ENCODE peak calls at places on chromosomes 13 and 19, in seven cellular contexts. N is cardiac fibroblast, Z is neural progenitor cell, W is HFF-Myc, A is fibroblast of mammary gland, D is colonic mucosa, O is fibroblast of pulmonary artery. F is an unnamed sample.

GRCh38 chr19:33193864-33194362 is at the start of gene LRP3:
- DNase-seq in N (peak), Z (peak), W (no peak), A (no peak), D (peak), O (peak), F (no peak)

GRCh38 chr19:38182536-38183210 is 41.3 kb downstream of the DPF1 start:
- DNase-seq in N (no peak), Z (no peak), W (no peak), A (no peak), D (no peak), O (no peak), F (no peak)

GRCh38 chr13:28043224-28043623 is 54.7 kb upstream of the URAD start:
- DNase-seq in N (no peak), Z (no peak), W (no peak), A (no peak), D (no peak), O (no peak), F (no peak)

GRCh38 chr13:79776538-79776937 is 295.6 kb downstream of the NDFIP2 start:
- DNase-seq in N (no peak), Z (no peak), W (no peak), A (peak), D (no peak), O (no peak), F (no peak)

GRCh38 chr13:22265563-22265962 is 594.7 kb downstream of the FGF9 start:
- DNase-seq in N (no peak), Z (no peak), W (no peak), A (no peak), D (no peak), O (no peak), F (no peak)

GRCh38 chr13:111474136-111475002 is 153.9 kb downstream of the TEX29 start:
- DNase-seq in N (peak), Z (peak), W (peak), A (peak), D (no peak), O (peak), F (peak)

GRCh38 chr13:37288057-37288720 is 182.7 kb upstream of the CSNK1A1L start:
- DNase-seq in N (peak), Z (no peak), W (no peak), A (no peak), D (no peak), O (peak), F (no peak)

GRCh38 chr13:52399708-52400107 is 6.3 kb downstream of the THSD1 start:
- DNase-seq in N (peak), Z (no peak), W (no peak), A (peak), D (no peak), O (peak), F (no peak)

GRCh38 chr13:100589178-100589725 is 663 bp upstream of the GGACT start:
- DNase-seq in N (no peak), Z (no peak), W (no peak), A (no peak), D (no peak), O (no peak), F (no peak)

GRCh38 chr19:39435499-39436349 is at the start of gene RPS16:
- DNase-seq in N (peak), Z (peak), W (peak), A (peak), D (peak), O (peak), F (no peak)

GRCh38 chr19:5309438-5310204 is 31.0 kb downstream of the PTPRS start:
- DNase-seq in N (no peak), Z (no peak), W (no peak), A (peak), D (no peak), O (peak), F (no peak)

GRCh38 chr19:19447536-19448237 is 42.2 kb downstream of the GATAD2A start:
- DNase-seq in N (no peak), Z (no peak), W (no peak), A (peak), D (no peak), O (no peak), F (no peak)

GRCh38 chr13:62119739-62120700 is 704.4 kb upstream of the PCDH20 start:
- DNase-seq in N (peak), Z (peak), W (no peak), A (peak), D (no peak), O (peak), F (no peak)

GRCh38 chr19:2722541-2723344 is 1.6 kb upstream of the DIRAS1 start:
- DNase-seq in N (peak), Z (no peak), W (no peak), A (peak), D (peak), O (peak), F (no peak)

GRCh38 chr13:102877285-102877684 is 31.5 kb downstream of the ERCC5 start:
- DNase-seq in N (peak), Z (no peak), W (no peak), A (peak), D (no peak), O (peak), F (no peak)

GRCh38 chr19:14248578-14249011 is 42.6 kb upstream of the ADGRL1 start:
- DNase-seq in N (peak), Z (peak), W (no peak), A (peak), D (peak), O (peak), F (no peak)

GRCh38 chr19:11787536-11787935 is 10.8 kb upstream of the ZNF491 start:
- DNase-seq in N (no peak), Z (no peak), W (no peak), A (no peak), D (no peak), O (no peak), F (no peak)

GRCh38 chr13:78596701-78597550 is 6.4 kb downstream of the POU4F1 start:
- DNase-seq in N (no peak), Z (peak), W (no peak), A (no peak), D (no peak), O (no peak), F (no peak)

GRCh38 chr13:90526711-90527110 is 820.8 kb upstream of the MIR17HG start:
- DNase-seq in N (no peak), Z (no peak), W (no peak), A (no peak), D (no peak), O (no peak), F (no peak)

GRCh38 chr19:33143897-33144405 is 12.0 kb downstream of the WDR88 start:
- DNase-seq in N (peak), Z (peak), W (no peak), A (peak), D (peak), O (peak), F (no peak)

GRCh38 chr19:10686661-10687517 is 14.3 kb upstream of the QTRT1 start:
- DNase-seq in N (peak), Z (no peak), W (no peak), A (peak), D (no peak), O (peak), F (no peak)

GRCh38 chr13:67069117-67069767 is 160.9 kb downstream of the PCDH9 start:
- DNase-seq in N (peak), Z (peak), W (no peak), A (no peak), D (no peak), O (no peak), F (no peak)

GRCh38 chr19:11047856-11048255 is 41.4 kb upstream of the LDLR start:
- DNase-seq in N (no peak), Z (no peak), W (no peak), A (no peak), D (no peak), O (no peak), F (no peak)

GRCh38 chr19:6416658-6417405 is 7.8 kb downstream of the KHSRP start:
- DNase-seq in N (no peak), Z (no peak), W (no peak), A (no peak), D (no peak), O (no peak), F (no peak)

GRCh38 chr19:9075064-9075964 is 11.5 kb upstream of the OR1M1 start:
- DNase-seq in N (peak), Z (peak), W (peak), A (peak), D (peak), O (peak), F (peak)

GRCh38 chr13:31011193-31011860 is 78.9 kb downstream of the TEX26 start:
- DNase-seq in N (no peak), Z (peak), W (no peak), A (no peak), D (no peak), O (no peak), F (no peak)
- H3K4me3 ChIP-seq in N (no peak), Z (no peak), W (no peak), A (no peak), D (no peak), O (no peak), F (no peak)

GRCh38 chr19:34236035-34236793 is 18.1 kb upstream of the GARRE1 start:
- DNase-seq in N (peak), Z (no peak), W (peak), A (peak), D (peak), O (peak), F (no peak)
- TF ChIP-seq CTCF in N (no peak), Z (no peak), W (no peak), A (no peak), D (no peak), O (no peak), F (no peak)

GRCh38 chr13:75806101-75806500 is 170.0 kb downstream of the LMO7 start:
- DNase-seq in N (no peak), Z (no peak), W (no peak), A (no peak), D (no peak), O (no peak), F (no peak)

GRCh38 chr13:75803175-75803611 is 167.1 kb downstream of the LMO7 start:
- DNase-seq in N (no peak), Z (no peak), W (no peak), A (no peak), D (peak), O (no peak), F (no peak)

GRCh38 chr13:75801388-75801787 is 165.3 kb downstream of the LMO7 start:
- DNase-seq in N (no peak), Z (no peak), W (no peak), A (no peak), D (no peak), O (no peak), F (no peak)

GRCh38 chr13:75802161-75802560 is 166.0 kb downstream of the LMO7 start:
- DNase-seq in N (no peak), Z (no peak), W (no peak), A (no peak), D (no peak), O (no peak), F (no peak)

DNA sequence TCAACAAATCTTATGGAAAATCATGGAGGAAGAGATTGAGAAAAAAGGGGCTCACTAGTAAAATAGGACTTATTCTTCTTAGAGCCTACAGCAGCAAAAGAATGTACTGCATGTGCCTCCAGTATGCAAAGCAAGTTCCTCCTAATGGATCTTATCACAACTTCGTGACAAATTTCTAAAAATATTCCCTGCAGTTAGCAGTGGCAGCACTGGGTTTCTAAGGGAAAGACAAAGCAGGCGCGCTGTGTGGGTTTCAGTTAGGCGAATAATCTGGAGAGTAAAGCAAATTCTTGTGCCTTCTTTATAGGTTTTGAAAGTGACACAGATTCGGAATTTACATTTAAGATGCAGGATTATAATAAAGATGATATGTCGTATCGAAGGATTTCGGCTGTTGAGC is 167.9 kb downstream of the LMO7 start:
- DNase-seq in N (peak), Z (no peak), W (no peak), A (no peak), D (no peak), O (no peak), F (no peak)
- H3K4me3 ChIP-seq in N (no peak), Z (no peak), W (no peak), A (no peak), D (no peak), O (no peak), F (no peak)

GRCh38 chr13:81872581-81872980 is 1531.7 kb upstream of the SPRY2 start:
- DNase-seq in N (no peak), Z (peak), W (no peak), A (no peak), D (no peak), O (no peak), F (no peak)
- TF ChIP-seq CTCF in N (no peak), Z (peak), W (no peak), A (no peak), D (no peak), O (no peak), F (no peak)

GRCh38 chr13:97200081-97200942 is 21.8 kb upstream of the MBNL2 start:
- DNase-seq in N (no peak), Z (no peak), W (no peak), A (no peak), D (no peak), O (no peak), F (no peak)
- H3K4me3 ChIP-seq in N (no peak), Z (no peak), W (no peak), A (no peak), D (no peak), O (no peak), F (no peak)

GRCh38 chr13:108851660-108852059 is 222.2 kb downstream of the MYO16 start:
- DNase-seq in N (no peak), Z (no peak), W (no peak), A (no peak), D (no peak), O (no peak), F (no peak)
- TF ChIP-seq CTCF in N (no peak), Z (no peak), W (no peak), A (no peak), D (no peak), O (no peak), F (no peak)

GRCh38 chr19:15977193-15977592 is 28.4 kb downstream of the OR10H4 start:
- DNase-seq in N (no peak), Z (no peak), W (no peak), A (no peak), D (no peak), O (no peak), F (no peak)

GRCh38 chr19:15971217-15971616 is 22.4 kb downstream of the OR10H4 start:
- DNase-seq in N (no peak), Z (no peak), W (no peak), A (no peak), D (no peak), O (no peak), F (no peak)
- H3K4me3 ChIP-seq in N (no peak), Z (no peak), W (no peak), A (no peak), D (no peak), O (no peak), F (no peak)

GRCh38 chr13:32264407-32264806 is 50.8 kb downstream of the ZAR1L start:
- DNase-seq in N (peak), Z (no peak), W (no peak), A (peak), D (no peak), O (peak), F (no peak)

GRCh38 chr13:32272021-32272695 is 43.0 kb downstream of the ZAR1L start:
- DNase-seq in N (peak), Z (no peak), W (no peak), A (peak), D (no peak), O (peak), F (no peak)

GRCh38 chr13:32265726-32266125 is 49.4 kb downstream of the ZAR1L start:
- DNase-seq in N (peak), Z (no peak), W (no peak), A (no peak), D (no peak), O (peak), F (no peak)

GRCh38 chr13:32266130-32266529 is 49.0 kb downstream of the ZAR1L start:
- DNase-seq in N (no peak), Z (no peak), W (no peak), A (no peak), D (no peak), O (no peak), F (no peak)

DNA sequence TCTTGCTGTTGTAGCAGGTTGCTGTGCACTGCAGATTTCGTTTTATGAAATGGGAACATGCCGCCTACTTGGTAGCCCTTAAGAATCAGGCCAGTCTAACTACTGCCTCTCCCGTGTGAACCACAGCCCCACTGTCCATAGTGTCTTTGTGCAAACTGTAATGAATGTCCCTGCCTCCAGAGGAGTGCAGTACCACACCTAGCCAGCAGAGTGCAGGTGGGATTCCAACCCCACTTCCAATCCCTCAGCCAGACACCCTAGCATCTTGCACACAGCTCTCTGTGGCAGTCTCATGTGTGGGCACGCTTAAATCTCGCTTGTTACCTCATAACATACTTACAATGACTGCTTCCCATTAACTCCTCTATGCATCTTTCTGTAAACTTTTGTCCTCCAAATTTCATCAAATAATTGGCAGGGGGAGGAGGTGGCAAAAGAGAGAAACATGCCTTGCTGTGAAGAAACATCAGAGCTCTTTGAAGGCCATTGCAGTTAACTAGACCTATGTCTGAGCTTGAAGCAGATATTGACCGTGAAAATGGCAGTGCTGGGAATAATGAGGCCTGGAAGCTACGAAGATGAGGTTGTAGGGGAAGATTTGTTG is 47.2 kb downstream of the ZAR1L start:
- DNase-seq in N (peak), Z (peak), W (no peak), A (no peak), D (peak), O (no peak), F (no peak)
- TF ChIP-seq CTCF in N (peak), Z (peak), W (peak), A (peak), D (peak), O (peak), F (no peak)

GRCh38 chr19:17802137-17802858 is 7.4 kb downstream of the B3GNT3 start:
- DNase-seq in N (no peak), Z (peak), W (no peak), A (no peak), D (no peak), O (no peak), F (no peak)
- H3K4me3 ChIP-seq in N (no peak), Z (no peak), W (no peak), A (no peak), D (no peak), O (no peak), F (no peak)